ENCODE peak calls at places on chromosomes 3 and 15, in five cellular contexts. One of them, this sample, is unnamed.

GRCh38 chr3:194987571-194988494 is 283.1 kb downstream of the XXYLT1 start:
- DNase-seq in ovary: no peak
- DNase-seq in aorta: no peak
- DNase-seq in bronchial epithelial cell: peak; percentile 28
- DNase-seq in neural progenitor cell: no peak
- DNase-seq in this sample: no peak

GRCh38 chr15:80162059-80162554 is 9.3 kb downstream of the FAH start:
- DNase-seq in ovary: no peak
- DNase-seq in aorta: no peak
- DNase-seq in bronchial epithelial cell: no peak
- DNase-seq in neural progenitor cell: no peak
- DNase-seq in this sample: no peak

GRCh38 chr15:74408815-74409214 is 24.9 kb downstream of the SEMA7A start:
- DNase-seq in ovary: no peak
- DNase-seq in aorta: no peak
- DNase-seq in bronchial epithelial cell: no peak
- DNase-seq in neural progenitor cell: no peak
- DNase-seq in this sample: no peak

GRCh38 chr15:68463996-68464395 is 32.0 kb upstream of the ITGA11 start:
- DNase-seq in ovary: no peak
- DNase-seq in aorta: no peak
- DNase-seq in bronchial epithelial cell: no peak
- DNase-seq in neural progenitor cell: no peak
- DNase-seq in this sample: no peak

GRCh38 chr3:60025071-60026055 is 975.5 kb upstream of the CFAP20DC start:
- DNase-seq in ovary: no peak
- DNase-seq in aorta: no peak
- DNase-seq in bronchial epithelial cell: peak; percentile 4
- DNase-seq in neural progenitor cell: no peak
- DNase-seq in this sample: no peak

GRCh38 chr3:122688996-122689395 is 8.4 kb downstream of the PARP14 start:
- DNase-seq in ovary: no peak
- DNase-seq in aorta: no peak
- DNase-seq in bronchial epithelial cell: peak; percentile 84
- DNase-seq in neural progenitor cell: no peak
- DNase-seq in this sample: no peak

GRCh38 chr3:112984485-112984884 is 6.3 kb upstream of the GTPBP8 start:
- DNase-seq in ovary: no peak
- DNase-seq in aorta: no peak
- DNase-seq in bronchial epithelial cell: peak; percentile 14
- DNase-seq in neural progenitor cell: no peak
- DNase-seq in this sample: no peak

GRCh38 chr3:42683875-42684593 is 1.3 kb upstream of the KLHL40 start:
- DNase-seq in ovary: no peak
- DNase-seq in aorta: peak; percentile 88
- DNase-seq in bronchial epithelial cell: peak; percentile 95
- DNase-seq in neural progenitor cell: no peak
- DNase-seq in this sample: peak; percentile 58

GRCh38 chr15:45790325-45790943 is 155.6 kb downstream of the SQOR start:
- DNase-seq in ovary: no peak
- DNase-seq in aorta: no peak
- DNase-seq in bronchial epithelial cell: peak; percentile 28
- DNase-seq in neural progenitor cell: peak; percentile 51
- DNase-seq in this sample: no peak

GRCh38 chr3:193673845-193674244 is 80.8 kb downstream of the OPA1 start:
- DNase-seq in ovary: no peak
- DNase-seq in aorta: no peak
- DNase-seq in bronchial epithelial cell: no peak
- DNase-seq in neural progenitor cell: peak; percentile 91
- DNase-seq in this sample: peak; percentile 47

GRCh38 chr3:105579439-105579838 is 212.7 kb downstream of the ALCAM start:
- DNase-seq in ovary: no peak
- DNase-seq in aorta: no peak
- DNase-seq in bronchial epithelial cell: no peak
- DNase-seq in neural progenitor cell: no peak
- DNase-seq in this sample: no peak

GRCh38 chr3:141060287-141060686 is 9.1 kb downstream of the SPSB4 start:
- DNase-seq in ovary: no peak
- DNase-seq in aorta: no peak
- DNase-seq in bronchial epithelial cell: no peak
- DNase-seq in neural progenitor cell: no peak
- DNase-seq in this sample: no peak

GRCh38 chr3:101849714-101850326 is 506 bp downstream of the NFKBIZ start:
- DNase-seq in ovary: peak; percentile 69
- DNase-seq in aorta: peak; percentile 86
- DNase-seq in bronchial epithelial cell: no peak
- DNase-seq in neural progenitor cell: peak; percentile 74
- DNase-seq in this sample: peak; percentile 30

GRCh38 chr3:29758108-29759020 is 477.5 kb downstream of the RBMS3 start:
- DNase-seq in ovary: no peak
- DNase-seq in aorta: no peak
- DNase-seq in bronchial epithelial cell: peak; percentile 92
- DNase-seq in neural progenitor cell: no peak
- DNase-seq in this sample: no peak

GRCh38 chr3:36124118-36124796 is 256.0 kb upstream of the STAC start:
- DNase-seq in ovary: no peak
- DNase-seq in aorta: no peak
- DNase-seq in bronchial epithelial cell: peak; percentile 74
- DNase-seq in neural progenitor cell: peak; percentile 83
- DNase-seq in this sample: no peak

GRCh38 chr3:47152578-47152977 is 11.3 kb downstream of the SETD2 start:
- DNase-seq in ovary: no peak
- DNase-seq in aorta: no peak
- DNase-seq in bronchial epithelial cell: no peak
- DNase-seq in neural progenitor cell: no peak
- DNase-seq in this sample: no peak

GRCh38 chr3:193330500-193331204 is 47.9 kb downstream of the ATP13A5 start:
- DNase-seq in ovary: no peak
- DNase-seq in aorta: no peak
- DNase-seq in bronchial epithelial cell: no peak
- DNase-seq in neural progenitor cell: no peak
- DNase-seq in this sample: no peak

GRCh38 chr3:173688216-173688842 is 290.8 kb downstream of the NLGN1 start:
- DNase-seq in ovary: no peak
- DNase-seq in aorta: no peak
- DNase-seq in bronchial epithelial cell: peak; percentile 4
- DNase-seq in neural progenitor cell: no peak
- DNase-seq in this sample: no peak

GRCh38 chr15:29170496-29170895 is 99.1 kb downstream of the NSMCE3 start:
- DNase-seq in ovary: no peak
- DNase-seq in aorta: no peak
- DNase-seq in bronchial epithelial cell: no peak
- DNase-seq in neural progenitor cell: no peak
- DNase-seq in this sample: no peak

GRCh38 chr3:17753271-17753992 is 11.0 kb upstream of the TBC1D5 start:
- DNase-seq in ovary: no peak
- DNase-seq in aorta: no peak
- DNase-seq in bronchial epithelial cell: no peak
- DNase-seq in neural progenitor cell: no peak
- DNase-seq in this sample: no peak

GRCh38 chr3:100857863-100858262 is 135.4 kb downstream of the ABI3BP start:
- DNase-seq in ovary: no peak
- DNase-seq in aorta: no peak
- DNase-seq in bronchial epithelial cell: no peak
- DNase-seq in neural progenitor cell: no peak
- DNase-seq in this sample: no peak

GRCh38 chr15:35557544-35557943 is 11.6 kb upstream of the DPH6 start:
- DNase-seq in ovary: no peak
- DNase-seq in aorta: no peak
- DNase-seq in bronchial epithelial cell: peak; percentile 95
- DNase-seq in neural progenitor cell: no peak
- DNase-seq in this sample: no peak

GRCh38 chr15:44536962-44537727 is at the start of gene EIF3J:
- DNase-seq in ovary: peak; percentile 96
- DNase-seq in aorta: peak; percentile 98
- DNase-seq in bronchial epithelial cell: peak; percentile 92
- DNase-seq in neural progenitor cell: peak; percentile 97
- DNase-seq in this sample: peak; percentile 90
- H3K27me3 ChIP-seq in ovary: no peaks in the 10 kb centered on the region
- H3K27me3 ChIP-seq in aorta: no peaks in the 10 kb centered on the region
- H3K27me3 ChIP-seq in bronchial epithelial cell: no peaks in the 10 kb centered on the region
- H3K27me3 ChIP-seq in neural progenitor cell: no peaks in the 10 kb centered on the region
- H3K27me3 ChIP-seq in this sample: no peaks in the 10 kb centered on the region

GRCh38 chr3:179179256-179179655 is 31.1 kb downstream of the PIK3CA start:
- DNase-seq in ovary: no peak
- DNase-seq in aorta: no peak
- DNase-seq in bronchial epithelial cell: no peak
- DNase-seq in neural progenitor cell: no peak
- DNase-seq in this sample: no peak

GRCh38 chr3:179179979-179180758 is 32.0 kb downstream of the PIK3CA start:
- DNase-seq in ovary: no peak
- DNase-seq in aorta: no peak
- DNase-seq in bronchial epithelial cell: peak; percentile 51
- DNase-seq in neural progenitor cell: no peak
- DNase-seq in this sample: no peak

GRCh38 chr3:179182892-179183291 is 34.7 kb downstream of the PIK3CA start:
- DNase-seq in ovary: no peak
- DNase-seq in aorta: no peak
- DNase-seq in bronchial epithelial cell: peak; percentile 3
- DNase-seq in neural progenitor cell: no peak
- DNase-seq in this sample: no peak

GRCh38 chr3:179181021-179181472 is 32.9 kb downstream of the PIK3CA start:
- DNase-seq in ovary: no peak
- DNase-seq in aorta: no peak
- DNase-seq in bronchial epithelial cell: peak; percentile 51
- DNase-seq in neural progenitor cell: no peak
- DNase-seq in this sample: no peak

DNA sequence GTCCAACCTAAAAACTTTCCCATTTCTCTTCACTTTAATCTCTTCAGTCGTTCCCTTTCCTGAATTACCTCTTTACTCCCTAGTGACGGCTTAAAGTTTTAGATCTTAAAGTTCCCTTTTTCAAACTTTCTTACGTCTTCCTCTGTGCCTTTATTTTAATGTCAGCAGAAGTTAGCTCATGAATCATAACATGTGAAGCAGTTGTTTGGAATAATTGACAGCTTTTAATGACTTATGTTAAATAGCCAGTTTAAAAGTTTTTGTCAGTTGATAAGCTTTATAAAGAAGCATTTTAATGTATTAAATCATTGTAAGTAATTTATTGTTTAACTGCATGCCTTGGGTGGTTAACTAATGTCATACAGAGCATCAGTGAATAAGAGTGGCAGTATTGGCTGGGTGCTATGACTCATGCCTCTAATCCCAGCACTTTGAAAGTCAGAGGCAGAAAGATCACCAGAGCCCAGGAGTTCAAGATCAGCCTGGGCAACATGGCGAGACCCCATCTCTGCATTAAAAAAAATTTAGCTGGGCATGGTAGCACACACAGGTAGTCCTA is 33.9 kb downstream of the PIK3CA start:
- DNase-seq in ovary: no peak
- DNase-seq in aorta: no peak
- DNase-seq in bronchial epithelial cell: peak; percentile 50
- DNase-seq in neural progenitor cell: no peak
- DNase-seq in this sample: no peak
- H3K4me3 ChIP-seq in ovary: no peak overlapping the region
- H3K4me3 ChIP-seq in aorta: no peak overlapping the region
- H3K4me3 ChIP-seq in bronchial epithelial cell: no peak overlapping the region
- H3K4me3 ChIP-seq in neural progenitor cell: no peak overlapping the region
- H3K4me3 ChIP-seq in this sample: no peak overlapping the region

GRCh38 chr3:56904526-56905245 is 102.9 kb upstream of the ARHGEF3 start:
- DNase-seq in ovary: no peak
- DNase-seq in aorta: no peak
- DNase-seq in bronchial epithelial cell: no peak
- DNase-seq in neural progenitor cell: no peak
- DNase-seq in this sample: no peak

GRCh38 chr3:56900801-56901200 is 99.1 kb upstream of the ARHGEF3 start:
- DNase-seq in ovary: no peak
- DNase-seq in aorta: no peak
- DNase-seq in bronchial epithelial cell: no peak
- DNase-seq in neural progenitor cell: no peak
- DNase-seq in this sample: no peak

GRCh38 chr3:56899851-56900250 is 98.1 kb upstream of the ARHGEF3 start:
- DNase-seq in ovary: no peak
- DNase-seq in aorta: no peak
- DNase-seq in bronchial epithelial cell: no peak
- DNase-seq in neural progenitor cell: no peak
- DNase-seq in this sample: no peak

GRCh38 chr3:56899078-56899477 is 97.3 kb upstream of the ARHGEF3 start:
- DNase-seq in ovary: no peak
- DNase-seq in aorta: no peak
- DNase-seq in bronchial epithelial cell: no peak
- DNase-seq in neural progenitor cell: no peak
- DNase-seq in this sample: no peak

DNA sequence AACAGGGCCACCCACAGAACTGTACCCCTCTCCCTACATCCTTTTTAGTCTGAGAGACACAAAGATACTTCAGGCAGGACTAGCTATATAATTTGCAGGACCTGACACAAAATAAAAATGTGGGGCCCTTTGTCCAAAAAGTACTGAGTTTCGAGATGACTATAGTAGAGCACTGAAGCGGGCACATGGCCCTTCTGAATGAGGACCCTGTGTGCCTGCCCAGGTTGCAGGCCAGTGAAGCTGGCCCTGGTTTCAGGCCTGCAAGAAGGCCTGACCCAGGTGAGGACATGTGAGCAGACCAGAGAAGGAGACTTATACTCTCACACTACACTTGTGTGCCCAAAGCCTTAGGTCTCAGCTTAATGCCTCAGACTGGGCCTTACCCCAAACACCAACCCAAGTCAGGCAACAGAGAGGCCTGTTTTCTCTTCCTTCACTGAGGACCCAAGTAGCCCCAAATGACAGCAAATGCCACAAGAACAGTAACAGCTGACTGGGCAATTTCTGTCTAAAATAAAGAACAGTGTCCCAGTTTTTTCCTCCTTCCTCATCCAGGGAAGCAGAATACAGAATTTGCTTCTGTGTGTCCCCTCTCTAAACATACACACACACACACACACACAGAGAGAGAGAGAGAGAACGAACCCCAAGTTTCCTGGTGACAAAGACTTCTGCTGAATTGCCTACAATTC is 100.9 kb upstream of the ARHGEF3 start:
- DNase-seq in ovary: no peak
- DNase-seq in aorta: no peak
- DNase-seq in bronchial epithelial cell: no peak
- DNase-seq in neural progenitor cell: no peak
- DNase-seq in this sample: no peak
- H3K27me3 ChIP-seq in ovary: no peaks in the 10 kb centered on the region
- H3K27me3 ChIP-seq in aorta: no peaks in the 10 kb centered on the region
- H3K27me3 ChIP-seq in bronchial epithelial cell: no peaks in the 10 kb centered on the region
- H3K27me3 ChIP-seq in neural progenitor cell: no peaks in the 10 kb centered on the region
- H3K27me3 ChIP-seq in this sample: no peaks in the 10 kb centered on the region

DNA sequence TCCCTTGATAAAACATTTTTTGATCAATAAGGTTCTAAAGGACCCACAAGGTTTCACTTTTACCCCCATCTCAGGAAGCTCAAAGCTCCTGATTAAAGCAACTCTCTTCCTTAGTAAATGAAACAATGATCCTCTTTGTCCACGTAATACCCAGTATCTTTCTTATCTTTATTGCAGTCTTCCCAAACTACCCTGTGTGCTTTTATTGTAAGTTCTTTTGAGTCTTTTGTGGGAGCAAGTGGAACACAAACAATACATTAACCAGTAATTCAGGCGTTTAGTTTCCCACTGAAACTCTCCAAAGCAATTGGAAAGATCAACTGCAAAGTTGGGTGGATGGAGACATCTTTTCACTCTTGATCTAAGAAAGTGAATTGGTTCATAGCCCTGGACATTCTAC is 240.0 kb downstream of the ZNF621 start:
- DNase-seq in ovary: no peak
- DNase-seq in aorta: no peak
- DNase-seq in bronchial epithelial cell: no peak
- DNase-seq in neural progenitor cell: no peak
- DNase-seq in this sample: no peak
- H3K4me3 ChIP-seq in ovary: no peak overlapping the region
- H3K4me3 ChIP-seq in aorta: no peak overlapping the region
- H3K4me3 ChIP-seq in bronchial epithelial cell: no peak overlapping the region
- H3K4me3 ChIP-seq in neural progenitor cell: no peak overlapping the region
- H3K4me3 ChIP-seq in this sample: no peak overlapping the region

This sample was measured in dorsolateral prefrontal cortex.